ENCODE peak calls at places on chromosomes 4 and X, in four cellular contexts. N, K, H and I are unnamed samples.

GRCh38 chr4:9984621-9985020 is 36.7 kb downstream of the SLC2A9 start:
- DNase-seq in N (no peak), K (no peak), H (no peak), I (no peak)

GRCh38 chr4:86101841-86102240 is 258.0 kb downstream of the MAPK10 start:
- DNase-seq in N (no peak), K (no peak), H (no peak), I (no peak)

GRCh38 chrX:9055354-9055753 is 21.4 kb upstream of the FAM9B start:
- DNase-seq in N (no peak), K (no peak), H (peak; percentile 1), I (no peak)

GRCh38 chr4:184097240-184097619 is 120.4 kb downstream of the ENPP6 start:
- DNase-seq in N (no peak), K (no peak), H (no peak), I (no peak)

GRCh38 chr4:64713256-64713840 is 304.1 kb upstream of the TECRL start:
- DNase-seq in N (no peak), K (peak; percentile 19), H (peak; percentile 56), I (peak; percentile 59)

GRCh38 chrX:1421433-1422134 is 29.7 kb upstream of the SLC25A6 start:
- DNase-seq in N (no peak), K (no peak), H (no peak), I (no peak)

GRCh38 chr4:57378766-57379165 is 268.6 kb upstream of the IGFBP7 start:
- DNase-seq in N (no peak), K (peak; percentile 83), H (no peak), I (no peak)

GRCh38 chr4:54213001-54213400 is 16.1 kb upstream of the PDGFRA start:
- DNase-seq in N (no peak), K (no peak), H (no peak), I (no peak)

GRCh38 chr4:177427097-177427665 is 15.1 kb downstream of the AGA start:
- DNase-seq in N (no peak), K (peak; percentile 71), H (no peak), I (no peak)

GRCh38 chr4:2591189-2591588 is 54.7 kb downstream of the FAM193A start:
- DNase-seq in N (no peak), K (no peak), H (no peak), I (no peak)

GRCh38 chrX:132877954-132878536 is 80.4 kb downstream of the HS6ST2 start:
- DNase-seq in N (no peak), K (no peak), H (no peak), I (no peak)

GRCh38 chr4:126614456-126614855 is 1018.3 kb upstream of the INTU start:
- DNase-seq in N (no peak), K (no peak), H (no peak), I (no peak)

GRCh38 chr4:108166038-108166437 is 2.7 kb downstream of the LEF1 start:
- DNase-seq in N (no peak), K (no peak), H (peak; percentile 62), I (peak; percentile 93)

GRCh38 chr4:84493092-84493850 is 5.8 kb downstream of the NKX6-1 start:
- DNase-seq in N (no peak), K (no peak), H (no peak), I (no peak)

GRCh38 chr4:185792384-185793146 is 19.4 kb downstream of the SORBS2 start:
- DNase-seq in N (no peak), K (peak; percentile 96), H (no peak), I (no peak)

GRCh38 chr4:113945906-113946305 is 33.5 kb downstream of the ARSJ start:
- DNase-seq in N (no peak), K (peak; percentile 57), H (no peak), I (no peak)

GRCh38 chr4:8306511-8307021 is 37.0 kb downstream of the HTRA3 start:
- DNase-seq in N (no peak), K (no peak), H (no peak), I (no peak)

GRCh38 chr4:182642831-182643230 is 274.4 kb downstream of the DCTD start:
- DNase-seq in N (peak; percentile 0), K (peak; percentile 35), H (peak; percentile 51), I (peak; percentile 39)

GRCh38 chrX:14832151-14832550 is 40.7 kb downstream of the FANCB start:
- DNase-seq in N (no peak), K (peak; percentile 72), H (no peak), I (no peak)

GRCh38 chrX:137549846-137550534 is 15.9 kb upstream of the ZIC3 start:
- DNase-seq in N (no peak), K (no peak), H (no peak), I (no peak)

GRCh38 chrX:140507982-140508305 is 3.1 kb upstream of the SOX3 start:
- DNase-seq in N (no peak), K (no peak), H (no peak), I (no peak)

GRCh38 chrX:38189431-38190128 is 31.1 kb downstream of the SRPX start:
- DNase-seq in N (no peak), K (no peak), H (no peak), I (no peak)